ENCODE peak calls at places on chromosomes 5 and 9, in nine cellular contexts. One of them, this sample, is unnamed.
A peak's percentile ranks its signal among the peaks of the same experiment; 100 is the strongest.

GRCh38 chr9:72356019-72356653 is 8.9 kb downstream of the ZFAND5 start:
- DNase-seq in pons: peak; percentile 61
- DNase-seq in adipocyte: peak; percentile 54
- DNase-seq in GM23338: no peak
- DNase-seq in activated T-cell treated with anti-CD3 and anti-CD28 coated beads for 1 hour: no peak
- DNase-seq in NCI-H446 treated with DMSO at 0.1 percent for 48 hours: no peak
- DNase-seq in M059J: no peak
- DNase-seq in HTR-8/SVneo: no peak
- DNase-seq in H54: no peak
- DNase-seq in this sample: no peak

GRCh38 chr5:53877243-53877642 is 316.8 kb downstream of the NDUFS4 start:
- DNase-seq in pons: no peak
- DNase-seq in adipocyte: peak; percentile 34
- DNase-seq in GM23338: no peak
- DNase-seq in activated T-cell treated with anti-CD3 and anti-CD28 coated beads for 1 hour: no peak
- DNase-seq in NCI-H446 treated with DMSO at 0.1 percent for 48 hours: peak; percentile 13
- DNase-seq in M059J: peak; percentile 82
- DNase-seq in HTR-8/SVneo: no peak
- DNase-seq in H54: peak; percentile 11
- DNase-seq in this sample: no peak

GRCh38 chr5:111066261-111066938 is 5.1 kb upstream of the TSLP start:
- DNase-seq in pons: no peak
- DNase-seq in adipocyte: no peak
- DNase-seq in GM23338: no peak
- DNase-seq in activated T-cell treated with anti-CD3 and anti-CD28 coated beads for 1 hour: no peak
- DNase-seq in NCI-H446 treated with DMSO at 0.1 percent for 48 hours: no peak
- DNase-seq in M059J: no peak
- DNase-seq in HTR-8/SVneo: no peak
- DNase-seq in H54: no peak
- DNase-seq in this sample: no peak

GRCh38 chr9:13082796-13083195 is 196.7 kb downstream of the MPDZ start:
- DNase-seq in pons: no peak
- DNase-seq in adipocyte: peak; percentile 32
- DNase-seq in GM23338: no peak
- DNase-seq in activated T-cell treated with anti-CD3 and anti-CD28 coated beads for 1 hour: no peak
- DNase-seq in NCI-H446 treated with DMSO at 0.1 percent for 48 hours: no peak
- DNase-seq in M059J: peak; percentile 45
- DNase-seq in HTR-8/SVneo: no peak
- DNase-seq in H54: no peak
- DNase-seq in this sample: no peak

GRCh38 chr5:31638286-31638685 is 645 bp upstream of the PDZD2 start:
- DNase-seq in pons: no peak
- DNase-seq in adipocyte: peak; percentile 5
- DNase-seq in GM23338: no peak
- DNase-seq in activated T-cell treated with anti-CD3 and anti-CD28 coated beads for 1 hour: no peak
- DNase-seq in NCI-H446 treated with DMSO at 0.1 percent for 48 hours: no peak
- DNase-seq in M059J: peak; percentile 27
- DNase-seq in HTR-8/SVneo: no peak
- DNase-seq in H54: no peak
- DNase-seq in this sample: no peak

GRCh38 chr5:74801941-74802340 is 34.9 kb downstream of the NSA2 start:
- DNase-seq in pons: no peak
- DNase-seq in adipocyte: no peak
- DNase-seq in GM23338: no peak
- DNase-seq in activated T-cell treated with anti-CD3 and anti-CD28 coated beads for 1 hour: no peak
- DNase-seq in NCI-H446 treated with DMSO at 0.1 percent for 48 hours: no peak
- DNase-seq in M059J: peak; percentile 31
- DNase-seq in HTR-8/SVneo: no peak
- DNase-seq in H54: no peak
- DNase-seq in this sample: no peak

GRCh38 chr9:18075253-18075977 is 398.5 kb upstream of the ADAMTSL1 start:
- DNase-seq in pons: no peak
- DNase-seq in adipocyte: no peak
- DNase-seq in GM23338: no peak
- DNase-seq in activated T-cell treated with anti-CD3 and anti-CD28 coated beads for 1 hour: no peak
- DNase-seq in NCI-H446 treated with DMSO at 0.1 percent for 48 hours: no peak
- DNase-seq in M059J: no peak
- DNase-seq in HTR-8/SVneo: no peak
- DNase-seq in H54: no peak
- DNase-seq in this sample: no peak

GRCh38 chr5:177455036-177455660 is 8.5 kb downstream of the PRR7 start:
- DNase-seq in pons: no peak
- DNase-seq in adipocyte: peak; percentile 84
- DNase-seq in GM23338: peak; percentile 95
- DNase-seq in activated T-cell treated with anti-CD3 and anti-CD28 coated beads for 1 hour: peak; percentile 90
- DNase-seq in NCI-H446 treated with DMSO at 0.1 percent for 48 hours: peak; percentile 44
- DNase-seq in M059J: peak; percentile 65
- DNase-seq in HTR-8/SVneo: peak; percentile 68
- DNase-seq in H54: no peak
- DNase-seq in this sample: peak; percentile 96

GRCh38 chr9:131875828-131876485 is 136.1 kb upstream of the RAPGEF1 start:
- DNase-seq in pons: no peak
- DNase-seq in adipocyte: no peak
- DNase-seq in GM23338: no peak
- DNase-seq in activated T-cell treated with anti-CD3 and anti-CD28 coated beads for 1 hour: no peak
- DNase-seq in NCI-H446 treated with DMSO at 0.1 percent for 48 hours: no peak
- DNase-seq in M059J: peak; percentile 81
- DNase-seq in HTR-8/SVneo: no peak
- DNase-seq in H54: peak; percentile 65
- DNase-seq in this sample: no peak

GRCh38 chr5:1011226-1011631 is 2.6 kb downstream of the NKD2 start:
- DNase-seq in pons: no peak
- DNase-seq in adipocyte: no peak
- DNase-seq in GM23338: peak; percentile 88
- DNase-seq in activated T-cell treated with anti-CD3 and anti-CD28 coated beads for 1 hour: peak; percentile 26
- DNase-seq in NCI-H446 treated with DMSO at 0.1 percent for 48 hours: no peak
- DNase-seq in M059J: no peak
- DNase-seq in HTR-8/SVneo: peak; percentile 75
- DNase-seq in H54: no peak
- DNase-seq in this sample: peak; percentile 71

This sample was measured in stimulated activated naive CD8-positive, alpha-beta T cell treated with anti-CD3 and anti-CD28 coated beads, Interleukin-15, amount 100 ng/mL, for 72 hours.